ENCODE peak calls at places on chromosomes 12 and 14, in seven cellular contexts. One of them, this sample, is unnamed.

GRCh38 chr12:115761784-115762183 is 515.7 kb downstream of the MED13L start:
- DNase-seq in suprapubic skin: no peak
- DNase-seq in ovary: no peak
- DNase-seq in stomach: no peak
- DNase-seq in K562: no peak
- DNase-seq in transverse colon: no peak
- DNase-seq in upper lobe of left lung: no peak
- DNase-seq in this sample: no peak

GRCh38 chr12:47378222-47378582 is 298.4 kb upstream of the AMIGO2 start:
- DNase-seq in suprapubic skin: no peak
- DNase-seq in ovary: no peak
- DNase-seq in stomach: no peak
- DNase-seq in K562: no peak
- DNase-seq in transverse colon: no peak
- DNase-seq in upper lobe of left lung: no peak
- DNase-seq in this sample: no peak

GRCh38 chr14:61537567-61538463 is 157.5 kb upstream of the HIF1A start:
- DNase-seq in suprapubic skin: no peak
- DNase-seq in ovary: no peak
- DNase-seq in stomach: peak; percentile 85
- DNase-seq in K562: peak; percentile 10
- DNase-seq in transverse colon: peak; percentile 82
- DNase-seq in upper lobe of left lung: peak; percentile 92
- DNase-seq in this sample: no peak

GRCh38 chr14:106879241-106879640 is 1352.9 kb downstream of the TMEM121 start:
- DNase-seq in suprapubic skin: no peak
- DNase-seq in ovary: peak; percentile 54
- DNase-seq in stomach: peak; percentile 63
- DNase-seq in K562: peak; percentile 22
- DNase-seq in transverse colon: peak; percentile 72
- DNase-seq in upper lobe of left lung: peak; percentile 49
- DNase-seq in this sample: no peak

GRCh38 chr14:68199465-68200145 is 380.0 kb downstream of the RAD51B start:
- DNase-seq in suprapubic skin: no peak
- DNase-seq in ovary: peak; percentile 38
- DNase-seq in stomach: peak; percentile 50
- DNase-seq in K562: no peak
- DNase-seq in transverse colon: no peak
- DNase-seq in upper lobe of left lung: no peak
- DNase-seq in this sample: no peak

GRCh38 chr14:52007211-52007610 is 17.9 kb downstream of the RTRAF start:
- DNase-seq in suprapubic skin: no peak
- DNase-seq in ovary: no peak
- DNase-seq in stomach: no peak
- DNase-seq in K562: no peak
- DNase-seq in transverse colon: no peak
- DNase-seq in upper lobe of left lung: no peak
- DNase-seq in this sample: no peak

GRCh38 chr12:51382173-51382572 is 9.0 kb downstream of the GALNT6 start:
- DNase-seq in suprapubic skin: no peak
- DNase-seq in ovary: no peak
- DNase-seq in stomach: no peak
- DNase-seq in K562: no peak
- DNase-seq in transverse colon: no peak
- DNase-seq in upper lobe of left lung: no peak
- DNase-seq in this sample: no peak

GRCh38 chr12:98990648-98991047 is 345.6 kb downstream of the APAF1 start:
- DNase-seq in suprapubic skin: no peak
- DNase-seq in ovary: no peak
- DNase-seq in stomach: no peak
- DNase-seq in K562: no peak
- DNase-seq in transverse colon: no peak
- DNase-seq in upper lobe of left lung: no peak
- DNase-seq in this sample: no peak

GRCh38 chr12:110998971-110999370 is 78.6 kb upstream of the MYL2 start:
- DNase-seq in suprapubic skin: no peak
- DNase-seq in ovary: no peak
- DNase-seq in stomach: no peak
- DNase-seq in K562: no peak
- DNase-seq in transverse colon: no peak
- DNase-seq in upper lobe of left lung: no peak
- DNase-seq in this sample: no peak

GRCh38 chr14:30759172-30760125 is 114.9 kb upstream of the COCH start:
- DNase-seq in suprapubic skin: no peak
- DNase-seq in ovary: no peak
- DNase-seq in stomach: no peak
- DNase-seq in K562: no peak
- DNase-seq in transverse colon: no peak
- DNase-seq in upper lobe of left lung: no peak
- DNase-seq in this sample: no peak

GRCh38 chr12:46188170-46188569 is 80.7 kb downstream of the SLC38A1 start:
- DNase-seq in suprapubic skin: no peak
- DNase-seq in ovary: no peak
- DNase-seq in stomach: no peak
- DNase-seq in K562: no peak
- DNase-seq in transverse colon: no peak
- DNase-seq in upper lobe of left lung: no peak
- DNase-seq in this sample: no peak

GRCh38 chr12:53005215-53005985 is 856 bp upstream of the EIF4B start:
- DNase-seq in suprapubic skin: peak; percentile 73
- DNase-seq in ovary: peak; percentile 47
- DNase-seq in stomach: no peak
- DNase-seq in K562: no peak
- DNase-seq in transverse colon: no peak
- DNase-seq in upper lobe of left lung: no peak
- DNase-seq in this sample: no peak

GRCh38 chr12:12474931-12475485 is 87.7 kb downstream of the DUSP16 start:
- DNase-seq in suprapubic skin: no peak
- DNase-seq in ovary: no peak
- DNase-seq in stomach: no peak
- DNase-seq in K562: peak; percentile 10
- DNase-seq in transverse colon: no peak
- DNase-seq in upper lobe of left lung: no peak
- DNase-seq in this sample: no peak

GRCh38 chr14:27366596-27366995 is 768.8 kb upstream of the NOVA1 start:
- DNase-seq in suprapubic skin: no peak
- DNase-seq in ovary: no peak
- DNase-seq in stomach: no peak
- DNase-seq in K562: no peak
- DNase-seq in transverse colon: no peak
- DNase-seq in upper lobe of left lung: no peak
- DNase-seq in this sample: no peak
- H3K9me3 ChIP-seq in suprapubic skin: no peaks in the 10 kb centered on the region
- H3K9me3 ChIP-seq in ovary: no peaks in the 10 kb centered on the region
- H3K9me3 ChIP-seq in stomach: no peaks in the 10 kb centered on the region
- H3K9me3 ChIP-seq in K562: no peaks in the 10 kb centered on the region
- H3K9me3 ChIP-seq in transverse colon: no peaks in the 10 kb centered on the region
- H3K9me3 ChIP-seq in upper lobe of left lung: no peaks in the 10 kb centered on the region
- H3K9me3 ChIP-seq in this sample: no peaks in the 10 kb centered on the region

GRCh38 chr14:59253527-59253926 is 65.1 kb downstream of the DAAM1 start:
- DNase-seq in suprapubic skin: no peak
- DNase-seq in ovary: no peak
- DNase-seq in stomach: no peak
- DNase-seq in K562: no peak
- DNase-seq in transverse colon: no peak
- DNase-seq in upper lobe of left lung: no peak
- DNase-seq in this sample: no peak

GRCh38 chr14:59252772-59253500 is 64.5 kb downstream of the DAAM1 start:
- DNase-seq in suprapubic skin: no peak
- DNase-seq in ovary: no peak
- DNase-seq in stomach: no peak
- DNase-seq in K562: no peak
- DNase-seq in transverse colon: no peak
- DNase-seq in upper lobe of left lung: no peak
- DNase-seq in this sample: no peak

GRCh38 chr14:59254911-59255545 is 66.6 kb downstream of the DAAM1 start:
- DNase-seq in suprapubic skin: no peak
- DNase-seq in ovary: no peak
- DNase-seq in stomach: no peak
- DNase-seq in K562: no peak
- DNase-seq in transverse colon: no peak
- DNase-seq in upper lobe of left lung: peak; percentile 52
- DNase-seq in this sample: no peak

GRCh38 chr14:59251811-59252771 is 63.6 kb downstream of the DAAM1 start:
- DNase-seq in suprapubic skin: no peak
- DNase-seq in ovary: no peak
- DNase-seq in stomach: no peak
- DNase-seq in K562: no peak
- DNase-seq in transverse colon: no peak
- DNase-seq in upper lobe of left lung: no peak
- DNase-seq in this sample: no peak

DNA sequence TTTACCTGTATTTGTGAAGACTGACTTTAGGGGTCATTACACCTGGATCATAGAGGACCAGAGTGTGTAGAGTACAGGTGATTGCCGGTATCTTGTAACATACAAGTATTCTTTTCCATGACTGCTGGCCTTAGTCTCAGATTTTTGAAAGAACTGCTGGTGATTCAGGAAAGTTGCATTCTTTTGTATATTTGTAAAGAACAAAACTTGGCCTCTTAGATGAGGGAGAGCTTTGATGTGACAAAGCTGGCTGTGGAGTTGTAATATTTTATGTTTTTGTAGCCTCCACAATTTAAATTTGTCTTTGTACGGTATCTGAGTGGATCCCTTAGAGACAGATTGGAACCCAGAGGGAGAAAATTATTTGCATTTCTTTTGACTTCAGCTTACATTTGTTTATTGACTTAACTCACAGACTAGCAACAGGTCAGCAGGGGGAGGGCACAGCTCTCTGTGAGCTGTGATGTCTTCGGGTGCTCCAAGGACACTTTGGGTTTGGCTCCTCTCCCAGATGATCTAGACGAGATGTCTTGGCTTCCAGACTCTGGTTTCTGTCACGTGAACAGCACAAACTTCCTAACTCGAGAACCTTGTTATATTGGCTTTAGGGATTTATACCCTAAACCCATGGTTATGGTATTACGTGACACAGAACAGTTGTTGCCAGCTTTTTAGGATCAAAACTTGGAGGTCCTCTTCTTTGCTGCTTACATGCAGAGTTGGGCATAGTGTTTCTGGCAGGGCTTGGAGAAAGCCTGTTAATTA is 65.9 kb downstream of the DAAM1 start:
- DNase-seq in suprapubic skin: no peak
- DNase-seq in ovary: peak; percentile 76
- DNase-seq in stomach: peak; percentile 31
- DNase-seq in K562: no peak
- DNase-seq in transverse colon: peak; percentile 62
- DNase-seq in upper lobe of left lung: peak; percentile 78
- DNase-seq in this sample: no peak
- TF ChIP-seq EP300 in suprapubic skin: no peak
- TF ChIP-seq EP300 in ovary: no peak
- TF ChIP-seq EP300 in stomach: no peak
- TF ChIP-seq EP300 in K562: no peak
- TF ChIP-seq EP300 in transverse colon: no peak
- TF ChIP-seq EP300 in upper lobe of left lung: no peak
- TF ChIP-seq EP300 in this sample: no peak

GRCh38 chr14:75432406-75432805 is 4.6 kb downstream of the JDP2 start:
- DNase-seq in suprapubic skin: no peak
- DNase-seq in ovary: no peak
- DNase-seq in stomach: no peak
- DNase-seq in K562: no peak
- DNase-seq in transverse colon: peak; percentile 75
- DNase-seq in upper lobe of left lung: no peak
- DNase-seq in this sample: no peak
- H3K4me3 ChIP-seq in suprapubic skin: no peak overlapping the region
- H3K4me3 ChIP-seq in ovary: no peak overlapping the region
- H3K4me3 ChIP-seq in stomach: no peak overlapping the region
- H3K4me3 ChIP-seq in K562: no peak overlapping the region
- H3K4me3 ChIP-seq in transverse colon: no peak overlapping the region
- H3K4me3 ChIP-seq in upper lobe of left lung: no peak overlapping the region
- H3K4me3 ChIP-seq in this sample: no peak overlapping the region

GRCh38 chr12:34292736-34293625 is 270.7 kb downstream of the ALG10 start:
- DNase-seq in suprapubic skin: peak; percentile 64
- DNase-seq in ovary: peak; percentile 5
- DNase-seq in stomach: no peak
- DNase-seq in K562: peak; percentile 37
- DNase-seq in transverse colon: peak; percentile 1
- DNase-seq in upper lobe of left lung: no peak
- DNase-seq in this sample: no peak
- H3K9me3 ChIP-seq in suprapubic skin: peaks cover 13% of the 10 kb centered on the region
- H3K9me3 ChIP-seq in ovary: no peaks in the 10 kb centered on the region
- H3K9me3 ChIP-seq in stomach: peaks cover 63% of the 10 kb centered on the region
- H3K9me3 ChIP-seq in K562: no peaks in the 10 kb centered on the region
- H3K9me3 ChIP-seq in transverse colon: peaks cover 6% of the 10 kb centered on the region
- H3K9me3 ChIP-seq in upper lobe of left lung: no peaks in the 10 kb centered on the region
- H3K9me3 ChIP-seq in this sample: no peaks in the 10 kb centered on the region

GRCh38 chr12:74941678-74942077 is 268.0 kb downstream of the KCNC2 start:
- DNase-seq in suprapubic skin: no peak
- DNase-seq in ovary: no peak
- DNase-seq in stomach: no peak
- DNase-seq in K562: no peak
- DNase-seq in transverse colon: no peak
- DNase-seq in upper lobe of left lung: no peak
- DNase-seq in this sample: no peak
- TF ChIP-seq EP300 in suprapubic skin: no peak
- TF ChIP-seq EP300 in ovary: no peak
- TF ChIP-seq EP300 in stomach: no peak
- TF ChIP-seq EP300 in K562: no peak
- TF ChIP-seq EP300 in transverse colon: no peak
- TF ChIP-seq EP300 in upper lobe of left lung: no peak
- TF ChIP-seq EP300 in this sample: no peak

GRCh38 chr14:22597265-22597664 is 835 bp upstream of the ABHD4 start:
- DNase-seq in suprapubic skin: no peak
- DNase-seq in ovary: no peak
- DNase-seq in stomach: no peak
- DNase-seq in K562: no peak
- DNase-seq in transverse colon: no peak
- DNase-seq in upper lobe of left lung: no peak
- DNase-seq in this sample: no peak
- H3K4me3 ChIP-seq in suprapubic skin: no peak overlapping the region
- H3K4me3 ChIP-seq in ovary: no peak overlapping the region
- H3K4me3 ChIP-seq in stomach: peak overlapping the region; percentile 85
- H3K4me3 ChIP-seq in K562: peak overlapping the region; percentile 56
- H3K4me3 ChIP-seq in transverse colon: peak overlapping the region; percentile 64
- H3K4me3 ChIP-seq in upper lobe of left lung: no peak overlapping the region
- H3K4me3 ChIP-seq in this sample: no peak overlapping the region

GRCh38 chr12:71321130-71321529 is 118.5 kb upstream of the LGR5 start:
- DNase-seq in suprapubic skin: no peak
- DNase-seq in ovary: no peak
- DNase-seq in stomach: no peak
- DNase-seq in K562: no peak
- DNase-seq in transverse colon: no peak
- DNase-seq in upper lobe of left lung: no peak
- DNase-seq in this sample: no peak
- H3K9me3 ChIP-seq in suprapubic skin: peaks cover 20% of the 10 kb centered on the region
- H3K9me3 ChIP-seq in ovary: no peaks in the 10 kb centered on the region
- H3K9me3 ChIP-seq in stomach: peaks cover 17% of the 10 kb centered on the region
- H3K9me3 ChIP-seq in K562: peaks cover 13% of the 10 kb centered on the region
- H3K9me3 ChIP-seq in transverse colon: peaks cover 17% of the 10 kb centered on the region
- H3K9me3 ChIP-seq in upper lobe of left lung: peaks cover 9% of the 10 kb centered on the region
- H3K9me3 ChIP-seq in this sample: peaks cover 15% of the 10 kb centered on the region

This sample was measured in esophagus muscularis mucosa.